ENCODE peak calls at places on chromosomes 7 and 10, in six cellular contexts. K is H9, Y is IMR-90, H is neuronal stem cell, C is trophoblast cell, S is H1. W is an unnamed sample.

GRCh38 chr10:22103701-22104100 is 100.2 kb upstream of the DNAJC1 start:
- DNase-seq in H (no peak), K (no peak), Y (no peak), C (no peak), S (peak; percentile 55), W (no peak)

GRCh38 chr7:116802784-116803183 is 59.6 kb upstream of the CAPZA2 start:
- DNase-seq in Y (peak; percentile 80), K (no peak), S (no peak), C (peak; percentile 77), H (peak; percentile 14), W (peak; percentile 86)

GRCh38 chr7:2476776-2477446 is 713 bp upstream of the GRIFIN start:
- DNase-seq in S (no peak), H (no peak), C (no peak), Y (no peak), K (no peak), W (no peak)

GRCh38 chr7:1473864-1474512 is 14.7 kb upstream of the MICALL2 start:
- DNase-seq in S (peak; percentile 94), K (peak; percentile 96), H (peak; percentile 78), C (peak; percentile 91), Y (peak; percentile 79), W (peak; percentile 77)

GRCh38 chr10:60428387-60428737 is 38.7 kb upstream of the ANK3 start:
- DNase-seq in K (no peak), Y (peak; percentile 36), H (no peak), S (no peak), C (no peak), W (peak; percentile 59)

GRCh38 chr7:113154128-113154527 is 35.8 kb upstream of the SMIM30 start:
- DNase-seq in Y (no peak), K (no peak), H (no peak), S (no peak), C (no peak), W (no peak)

GRCh38 chr7:39908141-39908540 is 41.9 kb upstream of the CDK13 start:
- DNase-seq in C (peak; percentile 64), Y (no peak), K (no peak), S (no peak), H (no peak), W (no peak)

GRCh38 chr7:19560111-19560883 is 148.5 kb downstream of the POLR1F start:
- DNase-seq in C (no peak), S (no peak), K (no peak), H (no peak), Y (no peak), W (peak; percentile 87)

GRCh38 chr7:29375641-29376562 is 181.3 kb downstream of the CHN2 start:
- DNase-seq in Y (no peak), S (no peak), H (no peak), K (peak; percentile 34), C (peak; percentile 33), W (no peak)

DNA sequence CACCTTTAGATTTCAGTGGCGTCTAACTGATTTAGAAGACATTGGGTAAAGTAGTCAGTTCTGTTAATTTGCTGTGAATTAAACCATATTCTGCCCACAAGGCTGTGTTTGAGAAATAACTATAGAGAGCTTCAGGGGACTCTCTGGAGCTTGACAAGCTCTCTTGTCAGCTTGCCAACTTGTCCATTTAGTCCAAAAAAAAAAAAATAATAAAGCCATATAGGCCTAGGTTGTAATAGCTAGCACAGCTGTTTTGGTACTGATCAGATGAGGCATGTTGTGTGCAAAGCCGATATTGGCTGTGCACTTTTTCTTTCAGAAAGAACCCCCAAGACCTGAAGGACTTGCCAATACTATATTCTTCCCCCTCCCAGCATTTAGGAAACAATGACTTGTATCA is 20.2 kb upstream of the ZNF282 start:
- DNase-seq in S (no peak), K (no peak), Y (no peak), C (no peak), H (no peak), W (no peak)
- H4K8ac ChIP-seq in S (no peak overlapping the region), K (no peak overlapping the region), Y (no peak overlapping the region), C (no peak overlapping the region), H (no peak overlapping the region), W (no peak overlapping the region)

DNA sequence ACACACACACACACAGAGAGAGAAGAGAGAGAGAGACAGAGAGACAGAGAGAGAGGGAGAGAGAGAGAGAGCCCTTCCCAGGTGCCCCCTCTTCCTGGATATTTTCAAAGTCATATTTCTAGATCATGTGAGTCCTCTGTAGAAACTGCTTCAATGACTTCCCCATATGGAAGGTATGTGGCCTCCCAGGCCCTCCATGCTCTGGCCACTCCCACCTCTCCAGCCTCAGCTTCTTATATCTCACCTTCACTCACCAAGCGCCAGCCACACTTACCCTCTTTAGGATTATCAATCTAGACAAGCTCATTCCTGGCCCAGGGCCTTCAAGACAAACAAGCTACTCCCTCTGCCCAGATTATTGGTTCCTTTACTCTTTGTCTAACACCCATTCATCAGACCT is 259.7 kb downstream of the MTERF1 start:
- DNase-seq in H (no peak), Y (no peak), K (no peak), S (no peak), C (no peak), W (no peak)
- H4K91ac ChIP-seq in H (no peak overlapping the region), Y (no peak overlapping the region), K (no peak overlapping the region), S (no peak overlapping the region), C (no peak overlapping the region), W (no peak overlapping the region)

GRCh38 chr7:30612658-30613265 is 18.1 kb downstream of the GARS1 start:
- DNase-seq in H (no peak), C (no peak), S (no peak), Y (peak; percentile 81), K (no peak), W (no peak)
- H4K8ac ChIP-seq in H (no peak overlapping the region), C (no peak overlapping the region), S (no peak overlapping the region), Y (no peak overlapping the region), K (no peak overlapping the region), W (no peak overlapping the region)

GRCh38 chr10:54797636-54798395 is 3.2 kb downstream of the PCDH15 start:
- DNase-seq in Y (peak; percentile 4), S (no peak), C (no peak), H (no peak), K (no peak), W (peak; percentile 26)

GRCh38 chr10:54800677-54801480 is at the start of gene PCDH15:
- DNase-seq in Y (no peak), C (no peak), H (peak; percentile 49), S (peak; percentile 46), K (peak; percentile 74), W (peak; percentile 33)

GRCh38 chr10:54796876-54797275 is 4.2 kb downstream of the PCDH15 start:
- DNase-seq in H (peak; percentile 32), C (no peak), S (no peak), K (no peak), Y (no peak), W (no peak)

DNA sequence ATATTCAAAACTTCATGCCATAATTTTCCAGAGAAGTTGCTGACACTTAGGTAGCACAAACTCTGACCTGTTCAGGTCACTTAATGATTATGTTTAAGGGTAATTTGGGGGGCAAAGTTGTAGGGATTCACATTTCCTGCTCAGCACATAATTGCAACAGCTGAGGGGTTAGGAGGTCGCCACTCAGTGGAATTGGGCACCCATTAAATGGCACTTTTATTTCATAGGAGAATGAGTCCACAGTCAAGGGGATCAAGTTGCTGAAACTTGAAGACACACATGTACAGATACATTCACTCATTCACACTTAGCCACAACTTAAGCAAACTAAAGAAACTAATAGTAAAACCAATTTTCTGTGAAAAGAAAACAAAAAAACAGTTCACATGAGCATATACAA is 1.5 kb downstream of the PCDH15 start:
- DNase-seq in K (no peak), S (no peak), H (no peak), Y (no peak), C (no peak), W (no peak)
- H4K91ac ChIP-seq in K (no peak overlapping the region), S (no peak overlapping the region), H (no peak overlapping the region), Y (no peak overlapping the region), C (no peak overlapping the region), W (no peak overlapping the region)